ENCODE peak calls at places on chromosome 4, in five cellular contexts. S, E, H, X and O are unnamed samples. For H3K36me3, the result is how much of the 10 kb centered on the place peaks cover.

GRCh38 chr4:8506373-8507250 is 66.0 kb downstream of the TRMT44 start:
- DNase-seq in S (peak), E (no peak), H (no peak), X (no peak), O (peak)

GRCh38 chr4:106312997-106313522 is 2.9 kb downstream of the TBCK start:
- DNase-seq in S (no peak), E (no peak), H (no peak), X (no peak), O (peak)

GRCh38 chr4:100189820-100190642 is at the start of gene DDIT4L:
- DNase-seq in S (peak), E (no peak), H (peak), X (peak), O (peak)

GRCh38 chr4:3520276-3520675 is 11.9 kb downstream of the LRPAP1 start:
- DNase-seq in S (no peak), E (no peak), H (no peak), X (no peak), O (no peak)

GRCh38 chr4:105122334-105122733 is 24.3 kb upstream of the TET2 start:
- DNase-seq in S (peak), E (peak), H (no peak), X (no peak), O (peak)

GRCh38 chr4:2412534-2412884 is 5.9 kb downstream of the ZFYVE28 start:
- DNase-seq in S (no peak), E (peak), H (no peak), X (no peak), O (no peak)

GRCh38 chr4:8090312-8090711 is 68.3 kb downstream of the ABLIM2 start:
- DNase-seq in S (peak), E (peak), H (no peak), X (no peak), O (peak)

GRCh38 chr4:4864443-4864939 is 5.0 kb downstream of the MSX1 start:
- DNase-seq in S (no peak), E (no peak), H (no peak), X (no peak), O (no peak)

GRCh38 chr4:138162259-138162658 is 79.9 kb downstream of the SLC7A11 start:
- DNase-seq in S (no peak), E (no peak), H (no peak), X (no peak), O (no peak)

GRCh38 chr4:57044996-57045395 is 65.2 kb downstream of the IGFBP7 start:
- DNase-seq in S (peak), E (peak), H (no peak), X (no peak), O (peak)

GRCh38 chr4:8645753-8646124 is 53.2 kb downstream of the CPZ start:
- DNase-seq in S (no peak), E (no peak), H (no peak), X (no peak), O (no peak)

GRCh38 chr4:180925800-180926199 is 1317.4 kb upstream of the TENM3 start:
- DNase-seq in S (peak), E (peak), H (no peak), X (no peak), O (peak)

GRCh38 chr4:99315839-99316238 is 5.4 kb downstream of the ADH1B start:
- DNase-seq in S (no peak), E (no peak), H (no peak), X (no peak), O (no peak)

GRCh38 chr4:21209854-21210253 is 509.6 kb downstream of the PACRGL start:
- DNase-seq in S (no peak), E (no peak), H (no peak), X (no peak), O (no peak)
- TF ChIP-seq EZH2 in S (no peak), E (no peak), H (no peak), X (no peak), O (no peak)

DNA sequence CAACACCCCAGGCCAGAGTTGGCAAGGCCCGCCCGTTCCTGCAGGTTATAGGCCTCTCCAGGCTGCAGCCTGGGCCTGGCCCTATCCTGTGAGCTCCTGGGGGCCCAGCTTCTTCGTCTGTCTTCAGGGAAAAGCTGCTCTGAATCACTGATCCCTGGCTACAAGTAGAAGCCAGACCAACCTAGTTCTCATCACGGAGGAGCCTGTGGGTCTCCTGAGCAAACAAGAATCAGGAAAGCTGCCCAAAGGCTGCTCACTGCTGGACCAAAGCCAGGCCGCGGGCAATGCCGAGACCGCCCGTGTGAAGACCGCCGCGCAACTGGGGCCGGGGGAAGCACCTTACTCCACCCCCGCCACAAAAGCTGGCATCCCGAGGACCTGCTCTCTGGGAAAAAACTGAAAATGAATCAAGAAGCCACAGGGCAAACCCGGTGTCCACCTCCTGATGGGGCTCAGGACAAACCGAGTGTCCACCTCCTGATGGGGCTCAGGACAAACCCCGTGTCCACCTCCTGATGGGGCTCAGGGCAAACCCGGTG is 12.8 kb downstream of the CTBP1 start:
- DNase-seq in S (no peak), E (no peak), H (no peak), X (no peak), O (no peak)
- H3K36me3 ChIP-seq in S (under half), E (under half), H (under half), X (half or more), O (under half)

GRCh38 chr4:73945674-73946449 is 36.0 kb downstream of the PF4 start:
- DNase-seq in S (no peak), E (no peak), H (no peak), X (no peak), O (no peak)

GRCh38 chr4:73943555-73943954 is 38.3 kb downstream of the PF4 start:
- DNase-seq in S (no peak), E (no peak), H (no peak), X (no peak), O (no peak)

GRCh38 chr4:73945140-73945539 is 36.7 kb downstream of the PF4 start:
- DNase-seq in S (no peak), E (no peak), H (no peak), X (no peak), O (no peak)

GRCh38 chr4:73947239-73947985 is 34.4 kb downstream of the PF4 start:
- DNase-seq in S (no peak), E (peak), H (no peak), X (no peak), O (no peak)

GRCh38 chr4:73944061-73944875 is 37.6 kb downstream of the PF4 start:
- DNase-seq in S (peak), E (no peak), H (no peak), X (no peak), O (no peak)
- TF ChIP-seq EZH2 in S (no peak), E (no peak), H (no peak), X (no peak), O (peak)

GRCh38 chr4:88063634-88064296 is 56.3 kb downstream of the PKD2 start:
- DNase-seq in S (no peak), E (no peak), H (no peak), X (no peak), O (no peak)
- H3K36me3 ChIP-seq in S (half or more), E (under half), H (under half), X (under half), O (under half)

GRCh38 chr4:83036991-83037390 is 2.0 kb downstream of the COPS4 start:
- DNase-seq in S (peak), E (no peak), H (no peak), X (no peak), O (no peak)
- TF ChIP-seq EZH2 in S (no peak), E (no peak), H (no peak), X (no peak), O (no peak)

GRCh38 chr4:89067407-89067806 is 10.4 kb upstream of the FAM13A start:
- DNase-seq in S (peak), E (no peak), H (no peak), X (no peak), O (peak)
- H3K36me3 ChIP-seq in S (under half), E (under half), H (under half), X (under half), O (under half)

GRCh38 chr4:997375-998071 is 4.3 kb upstream of the SLC26A1 start:
- DNase-seq in S (peak), E (peak), H (no peak), X (peak), O (no peak)
- TF ChIP-seq EZH2 in S (peak), E (no peak), H (no peak), X (no peak), O (peak)

GRCh38 chr4:158869001-158869400 is 100.2 kb downstream of the FNIP2 start:
- DNase-seq in S (no peak), E (no peak), H (no peak), X (no peak), O (no peak)
- H3K36me3 ChIP-seq in S (under half), E (under half), H (under half), X (under half), O (under half)

DNA sequence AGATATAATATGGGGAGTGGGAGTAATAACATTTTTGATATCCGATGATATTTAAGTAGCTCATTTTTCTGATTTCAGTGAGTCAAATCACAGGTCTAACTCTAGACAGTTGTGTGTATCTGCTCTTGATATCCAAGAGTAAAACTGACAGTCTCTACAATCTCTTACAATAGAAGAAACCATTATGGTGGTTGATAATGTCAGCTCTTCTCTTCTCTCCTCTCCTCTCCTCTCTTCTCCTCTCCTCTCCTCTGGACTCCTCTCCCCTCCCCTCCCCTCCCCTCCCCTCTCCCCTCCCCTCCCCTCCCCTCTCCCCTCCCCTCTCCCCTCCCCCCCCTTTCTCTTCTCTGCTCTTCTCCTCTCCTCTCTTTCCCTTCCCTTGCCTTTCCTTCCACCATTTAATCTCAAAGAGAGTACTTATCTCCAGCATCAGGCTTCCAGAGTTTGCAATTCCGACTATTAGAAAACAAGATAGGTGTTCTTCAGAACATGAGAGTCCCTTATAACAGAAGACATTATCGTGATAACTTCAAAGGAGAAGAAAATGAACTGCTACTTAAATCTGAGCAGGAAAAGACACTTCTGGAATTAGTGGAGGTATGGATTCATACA is 6.2 kb downstream of the TDO2 start:
- DNase-seq in S (no peak), E (no peak), H (no peak), X (no peak), O (no peak)
- TF ChIP-seq EZH2 in S (no peak), E (no peak), H (no peak), X (no peak), O (no peak)

GRCh38 chr4:36079666-36080065 is 164.6 kb downstream of the ARAP2 start:
- DNase-seq in S (no peak), E (no peak), H (no peak), X (no peak), O (no peak)
- H3K36me3 ChIP-seq in S (under half), E (under half), H (under half), X (under half), O (under half)